ENCODE peak calls at places on chromosomes 2 and 18, in five cellular contexts. B, N, S, H and W are unnamed samples.

GRCh38 chr2:178863856-178864620 is 56.8 kb upstream of the TTN start:
- DNase-seq in S (no peak), B (peak; percentile 11), N (no peak), H (no peak), W (no peak)

GRCh38 chr2:26691881-26692813 is at the start of gene KCNK3:
- DNase-seq in H (peak; percentile 84), N (peak; percentile 36), B (peak; percentile 86), S (peak; percentile 38), W (peak; percentile 54)

GRCh38 chr2:11352781-11353537 is 8.5 kb upstream of the ROCK2 start:
- DNase-seq in S (no peak), H (no peak), B (no peak), N (no peak), W (no peak)

GRCh38 chr2:70984576-70985282 is 6.3 kb downstream of the ANKRD53 start:
- DNase-seq in B (peak; percentile 77), N (peak; percentile 80), H (peak; percentile 66), S (peak; percentile 81), W (peak; percentile 77)

GRCh38 chr18:30766053-30766452 is 276.5 kb downstream of the DSC3 start:
- DNase-seq in B (no peak), N (no peak), H (no peak), S (no peak), W (no peak)

GRCh38 chr18:13871701-13872100 is 43.6 kb downstream of the MC2R start:
- DNase-seq in N (no peak), B (no peak), S (no peak), H (no peak), W (no peak)

GRCh38 chr2:239531456-239532304 is 130.9 kb upstream of the HDAC4 start:
- DNase-seq in N (no peak), S (no peak), H (no peak), B (no peak), W (no peak)

GRCh38 chr2:25371253-25372241 is 29.8 kb upstream of the DNMT3A start:
- DNase-seq in S (no peak), H (peak; percentile 75), N (no peak), B (peak; percentile 72), W (no peak)

GRCh38 chr2:128374001-128374710 is 55.5 kb upstream of the HS6ST1 start:
- DNase-seq in N (no peak), H (no peak), B (peak; percentile 47), S (no peak), W (no peak)

GRCh38 chr2:24456610-24457556 is 34.2 kb upstream of the NCOA1 start:
- DNase-seq in H (peak; percentile 63), N (no peak), S (no peak), B (peak; percentile 69), W (no peak)

GRCh38 chr2:209426432-209426831 is 2.6 kb downstream of the MAP2 start:
- DNase-seq in S (no peak), H (peak; percentile 96), N (no peak), B (no peak), W (no peak)

GRCh38 chr2:44433841-44434240 is 72.1 kb downstream of the CAMKMT start:
- DNase-seq in B (no peak), H (peak; percentile 82), S (no peak), N (no peak), W (no peak)

GRCh38 chr2:206230060-206230890 is 44.2 kb upstream of the ZDBF2 start:
- DNase-seq in H (peak; percentile 84), B (peak; percentile 8), S (no peak), N (no peak), W (no peak)

GRCh38 chr2:226649871-226650660 is 149.6 kb downstream of the IRS1 start:
- DNase-seq in N (peak; percentile 48), S (peak; percentile 2), B (peak; percentile 85), H (peak; percentile 88), W (no peak)

GRCh38 chr18:58682429-58683069 is 11.3 kb downstream of the MALT1 start:
- DNase-seq in S (no peak), B (peak; percentile 73), N (no peak), H (peak; percentile 38), W (no peak)

GRCh38 chr2:241924069-241924908 is 54.8 kb downstream of the RTP5 start:
- DNase-seq in H (no peak), S (no peak), N (no peak), B (no peak), W (no peak)

GRCh38 chr2:64386676-64387075 is 67.3 kb upstream of the LGALSL start:
- DNase-seq in B (no peak), N (no peak), S (no peak), H (peak; percentile 80), W (no peak)

GRCh38 chr2:72824224-72824842 is 1.5 kb downstream of the EXOC6B start:
- DNase-seq in S (no peak), H (no peak), B (peak; percentile 35), N (peak; percentile 7), W (no peak)

GRCh38 chr2:72825271-72826155 is at the start of gene EXOC6B:
- DNase-seq in H (peak; percentile 97), N (peak; percentile 85), S (peak; percentile 85), B (peak; percentile 95), W (peak; percentile 78)

GRCh38 chr2:72827495-72827894 is 1.7 kb upstream of the EXOC6B start:
- DNase-seq in H (no peak), S (no peak), B (no peak), N (no peak), W (no peak)

GRCh38 chr2:72827999-72828646 is 2.3 kb upstream of the EXOC6B start:
- DNase-seq in H (peak; percentile 43), S (no peak), B (peak; percentile 23), N (no peak), W (no peak)

GRCh38 chr2:72826156-72826477 is 284 bp upstream of the EXOC6B start:
- DNase-seq in H (no peak), N (no peak), S (no peak), B (no peak), W (no peak)
- H3K4me1 ChIP-seq in H (peaks cover 6% of the 10 kb centered on the region), N (peaks cover 23% of the 10 kb centered on the region), S (peaks cover 22% of the 10 kb centered on the region), B (peaks cover 9% of the 10 kb centered on the region), W (peaks cover 14% of the 10 kb centered on the region)

GRCh38 chr2:201228912-201229290 is 31.4 kb upstream of the CASP8 start:
- DNase-seq in S (no peak), H (no peak), B (no peak), N (no peak), W (no peak)
- H3K4me1 ChIP-seq in S (peaks cover 30% of the 10 kb centered on the region), H (no peaks in the 10 kb centered on the region), B (peaks cover 4% of the 10 kb centered on the region), N (peaks cover 28% of the 10 kb centered on the region), W (peaks cover 13% of the 10 kb centered on the region)

DNA sequence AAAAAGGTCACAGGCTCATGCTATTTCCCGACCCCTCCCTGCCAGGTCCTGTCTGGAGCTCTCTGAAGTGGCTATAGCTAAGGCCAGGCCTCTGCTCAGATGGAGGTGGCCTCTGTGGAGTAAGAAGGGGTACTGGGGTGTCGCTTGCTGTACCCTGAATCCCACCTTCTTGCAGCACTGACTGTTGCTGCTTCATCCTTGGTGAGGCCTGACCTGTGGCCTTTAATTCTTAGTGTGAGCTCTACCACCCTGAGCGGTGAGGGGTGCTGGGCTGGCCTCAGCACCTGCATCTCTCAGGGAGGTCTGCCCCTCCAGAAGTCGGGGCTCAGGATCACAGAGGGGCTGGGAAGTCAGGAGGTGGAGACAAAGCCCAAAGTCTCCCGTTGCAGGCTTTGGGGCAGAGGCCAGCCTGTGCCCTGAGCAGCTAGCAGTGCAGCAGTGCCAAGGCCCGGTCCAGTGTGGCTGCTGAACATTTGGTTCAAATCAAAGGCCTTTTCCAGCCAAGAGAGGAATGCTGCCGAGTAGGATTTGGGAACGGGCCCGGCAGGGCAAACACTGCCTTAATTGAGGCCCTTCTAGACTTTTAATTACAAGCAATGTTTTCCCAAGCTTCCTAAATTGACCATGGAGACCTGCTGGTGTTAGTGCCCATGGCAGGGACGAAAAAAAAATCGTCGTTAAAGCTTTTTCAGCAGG is 133.5 kb upstream of the HAAO start:
- DNase-seq in S (no peak), H (no peak), B (no peak), N (no peak), W (no peak)
- H3K4me1 ChIP-seq in S (no peaks in the 10 kb centered on the region), H (peaks cover 29% of the 10 kb centered on the region), B (peaks cover 84% of the 10 kb centered on the region), N (no peaks in the 10 kb centered on the region), W (no peaks in the 10 kb centered on the region)

DNA sequence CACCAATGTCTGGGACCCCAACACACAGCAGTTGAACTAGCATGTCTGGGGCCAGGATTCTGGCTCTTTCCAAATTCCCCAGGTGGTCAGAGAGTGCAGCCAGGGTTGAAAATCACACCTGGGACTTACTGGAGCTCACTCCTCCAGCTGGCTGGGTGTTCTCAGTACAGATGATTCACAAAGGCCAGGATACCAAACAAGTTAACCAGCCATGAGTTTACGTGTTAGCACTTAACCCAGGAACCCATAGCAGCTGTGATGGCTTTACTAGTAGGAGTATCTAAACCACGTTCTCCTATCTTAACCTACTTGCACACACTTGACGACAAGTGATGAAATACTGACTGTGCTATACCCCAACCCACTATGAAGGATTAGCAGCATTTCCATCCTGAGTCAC is 222.8 kb downstream of the FBXO15 start:
- DNase-seq in S (no peak), N (no peak), B (no peak), H (no peak), W (no peak)
- H3K4me1 ChIP-seq in S (no peaks in the 10 kb centered on the region), N (no peaks in the 10 kb centered on the region), B (no peaks in the 10 kb centered on the region), H (no peaks in the 10 kb centered on the region), W (no peaks in the 10 kb centered on the region)

GRCh38 chr2:197427204-197427603 is 7.6 kb downstream of the SF3B1 start:
- DNase-seq in N (no peak), H (no peak), B (no peak), S (no peak), W (no peak)
- H3K4me1 ChIP-seq in N (peaks cover 86% of the 10 kb centered on the region), H (no peaks in the 10 kb centered on the region), B (peaks cover 19% of the 10 kb centered on the region), S (peaks cover 74% of the 10 kb centered on the region), W (peaks cover 60% of the 10 kb centered on the region)

GRCh38 chr2:73862987-73863386 is 29.8 kb upstream of the ACTG2 start:
- DNase-seq in H (no peak), N (no peak), S (no peak), B (no peak), W (no peak)

GRCh38 chr2:73856214-73856613 is 27.5 kb downstream of the STAMBP start:
- DNase-seq in H (no peak), N (no peak), S (no peak), B (no peak), W (no peak)

GRCh38 chr2:73855526-73855925 is 26.8 kb downstream of the STAMBP start:
- DNase-seq in S (no peak), H (no peak), N (no peak), B (no peak), W (no peak)

DNA sequence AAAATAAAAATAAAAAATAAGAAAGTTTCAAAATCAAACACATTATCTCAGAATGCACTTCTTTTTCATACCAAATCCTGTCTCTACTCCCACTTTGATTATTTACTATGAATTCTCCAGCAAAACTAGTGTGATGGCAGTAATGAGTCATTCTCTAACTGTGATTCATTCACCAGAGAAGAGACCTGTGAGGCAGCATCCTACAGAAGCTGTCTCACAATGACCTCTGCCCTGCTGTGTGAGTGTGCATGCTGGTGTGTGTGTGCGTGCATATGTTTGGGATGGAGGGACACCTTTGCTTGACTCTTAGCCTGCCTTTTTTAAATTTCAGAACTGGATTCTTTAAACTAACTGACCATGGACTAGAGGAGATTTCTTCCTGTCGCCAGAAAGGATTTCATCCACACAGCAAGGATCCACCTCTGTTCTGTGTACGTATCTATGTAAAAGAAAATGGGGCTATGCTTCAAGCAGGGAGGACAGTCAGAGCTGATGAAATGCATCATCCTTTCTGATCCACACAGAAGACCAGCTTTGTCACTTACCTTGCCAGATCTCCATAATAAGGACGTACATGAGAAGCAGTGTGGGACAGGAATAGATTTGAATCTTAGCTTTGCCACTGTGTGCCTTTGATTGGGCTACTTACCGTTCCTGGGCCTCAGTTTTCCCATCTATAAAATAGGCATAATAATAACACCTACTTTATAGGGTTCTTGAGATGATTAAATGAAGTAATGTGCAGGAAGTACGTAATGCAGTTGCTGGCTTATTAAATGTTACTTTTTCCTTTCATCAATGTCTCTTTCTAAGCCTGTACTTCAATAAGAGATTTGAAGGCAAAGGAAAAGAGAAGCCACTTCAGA is 31.2 kb downstream of the STAMBP start:
- DNase-seq in N (no peak), H (peak; percentile 21), B (peak; percentile 51), S (no peak), W (no peak)
- H3K4me1 ChIP-seq in N (no peaks in the 10 kb centered on the region), H (no peaks in the 10 kb centered on the region), B (no peaks in the 10 kb centered on the region), S (no peaks in the 10 kb centered on the region), W (no peaks in the 10 kb centered on the region)